ENCODE peak calls at places on chromosome 9, in five cellular contexts. V, C, G, U and B are unnamed samples.
A peak's percentile ranks its signal among the peaks of the same experiment; 100 is the strongest.

GRCh38 chr9:93305497-93306020 is 121.6 kb downstream of the WNK2 start:
- DNase-seq in V (no peak), C (peak; percentile 14), G (no peak), U (peak; percentile 46), B (peak; percentile 27)

GRCh38 chr9:75979362-75979761 is 88.9 kb downstream of the PCSK5 start:
- DNase-seq in V (no peak), C (no peak), G (no peak), U (no peak), B (no peak)

GRCh38 chr9:135416771-135417290 is 62.8 kb upstream of the PPP1R26 start:
- DNase-seq in V (no peak), C (no peak), G (no peak), U (no peak), B (no peak)

GRCh38 chr9:12681620-12682019 is 11.6 kb upstream of the TYRP1 start:
- DNase-seq in V (no peak), C (no peak), G (no peak), U (no peak), B (no peak)

GRCh38 chr9:36935332-36935731 is 98.7 kb downstream of the PAX5 start:
- DNase-seq in V (no peak), C (no peak), G (no peak), U (no peak), B (no peak)

GRCh38 chr9:129170229-129170628 is 7.8 kb downstream of the IER5L start:
- DNase-seq in V (no peak), C (no peak), G (no peak), U (no peak), B (no peak)

GRCh38 chr9:30997291-30997690 is 1387.2 kb upstream of the ACO1 start:
- DNase-seq in V (no peak), C (no peak), G (no peak), U (no peak), B (no peak)

GRCh38 chr9:33408087-33408486 is 5.7 kb upstream of the AQP7 start:
- DNase-seq in V (no peak), C (no peak), G (no peak), U (no peak), B (no peak)

GRCh38 chr9:88197781-88198345 is 59.6 kb upstream of the SPATA31C2 start:
- DNase-seq in V (no peak), C (no peak), G (no peak), U (no peak), B (no peak)

GRCh38 chr9:136943291-136944093 is 1.0 kb downstream of the FBXW5 start:
- DNase-seq in V (no peak), C (no peak), G (peak; percentile 38), U (peak; percentile 70), B (peak; percentile 54)

GRCh38 chr9:8241201-8241600 is 441.6 kb upstream of the DMAC1 start:
- DNase-seq in V (peak; percentile 19), C (no peak), G (no peak), U (no peak), B (no peak)

GRCh38 chr9:86846679-86847078 is 100.6 kb downstream of the GAS1 start:
- DNase-seq in V (no peak), C (no peak), G (no peak), U (no peak), B (no peak)

GRCh38 chr9:106588601-106589000 is 274.4 kb upstream of the ZNF462 start:
- DNase-seq in V (peak; percentile 64), C (no peak), G (no peak), U (no peak), B (no peak)

GRCh38 chr9:75454043-75454442 is 365.7 kb downstream of the OSTF1 start:
- DNase-seq in V (no peak), C (no peak), G (no peak), U (peak; percentile 59), B (no peak)

GRCh38 chr9:75889977-75890540 is 414 bp upstream of the PCSK5 start:
- DNase-seq in V (no peak), C (no peak), G (peak; percentile 14), U (no peak), B (no peak)

GRCh38 chr9:86445636-86446035 is 91.4 kb upstream of the TUT7 start:
- DNase-seq in V (no peak), C (no peak), G (no peak), U (no peak), B (no peak)

GRCh38 chr9:108241384-108241783 is 614.4 kb downstream of the ACTL7B start:
- DNase-seq in V (no peak), C (no peak), G (no peak), U (no peak), B (no peak)

GRCh38 chr9:79026311-79026710 is 545.5 kb upstream of the TLE4 start:
- DNase-seq in V (peak; percentile 7), C (no peak), G (no peak), U (no peak), B (no peak)

GRCh38 chr9:69572611-69573010 is 99.6 kb downstream of the APBA1 start:
- DNase-seq in V (no peak), C (no peak), G (no peak), U (no peak), B (no peak)

GRCh38 chr9:87596862-87597261 is 99.2 kb downstream of the DAPK1 start:
- DNase-seq in V (no peak), C (no peak), G (no peak), U (no peak), B (no peak)

GRCh38 chr9:22171691-22172090 is 162.6 kb upstream of the CDKN2B start:
- DNase-seq in V (no peak), C (no peak), G (no peak), U (no peak), B (no peak)

GRCh38 chr9:99231708-99232107 is 9.6 kb downstream of the SEC61B start:
- DNase-seq in V (no peak), C (no peak), G (peak; percentile 9), U (no peak), B (no peak)

GRCh38 chr9:109253637-109254284 is 67.1 kb downstream of the EPB41L4B start:
- DNase-seq in V (peak; percentile 50), C (no peak), G (no peak), U (no peak), B (no peak)

GRCh38 chr9:16879416-16879815 is 8.9 kb upstream of the BNC2 start:
- DNase-seq in V (no peak), C (no peak), G (no peak), U (no peak), B (no peak)
- TF ChIP-seq CTCF in V (no peak), C (no peak), G (no peak), U (no peak), B (no peak)

DNA sequence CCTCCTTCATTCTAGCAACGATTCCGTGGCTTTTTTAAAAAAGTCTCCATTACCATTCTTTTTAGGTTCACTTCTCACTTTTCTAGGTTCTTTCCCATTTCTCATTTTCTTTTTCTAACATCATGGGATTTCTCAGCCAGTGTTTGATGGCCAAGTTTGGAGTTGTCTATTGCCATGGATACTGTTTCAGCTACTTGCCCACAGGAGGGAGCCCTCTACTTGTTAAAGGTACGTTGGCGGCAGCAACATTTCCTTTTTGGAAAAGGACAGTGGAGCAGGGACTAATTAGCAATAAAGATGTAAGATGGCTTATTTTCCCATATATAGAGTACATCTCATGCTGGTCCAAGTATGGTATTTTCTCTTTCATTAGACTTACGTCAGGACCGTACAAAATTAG is 2257.5 kb upstream of the C9orf72 start:
- DNase-seq in V (peak; percentile 18), C (no peak), G (peak; percentile 31), U (no peak), B (no peak)
- TF ChIP-seq CTCF in V (peak; percentile 75), C (no peak), G (peak; percentile 76), U (no peak), B (no peak)

GRCh38 chr9:117116084-117116483 is 298.8 kb downstream of the ASTN2 start:
- DNase-seq in V (no peak), C (no peak), G (no peak), U (no peak), B (no peak)

GRCh38 chr9:117120061-117120460 is 294.8 kb downstream of the ASTN2 start:
- DNase-seq in V (no peak), C (no peak), G (no peak), U (no peak), B (no peak)

GRCh38 chr9:117114768-117115167 is 300.1 kb downstream of the ASTN2 start:
- DNase-seq in V (no peak), C (no peak), G (no peak), U (no peak), B (no peak)
- TF ChIP-seq CTCF in V (no peak), C (no peak), G (no peak), U (no peak), B (no peak)

DNA sequence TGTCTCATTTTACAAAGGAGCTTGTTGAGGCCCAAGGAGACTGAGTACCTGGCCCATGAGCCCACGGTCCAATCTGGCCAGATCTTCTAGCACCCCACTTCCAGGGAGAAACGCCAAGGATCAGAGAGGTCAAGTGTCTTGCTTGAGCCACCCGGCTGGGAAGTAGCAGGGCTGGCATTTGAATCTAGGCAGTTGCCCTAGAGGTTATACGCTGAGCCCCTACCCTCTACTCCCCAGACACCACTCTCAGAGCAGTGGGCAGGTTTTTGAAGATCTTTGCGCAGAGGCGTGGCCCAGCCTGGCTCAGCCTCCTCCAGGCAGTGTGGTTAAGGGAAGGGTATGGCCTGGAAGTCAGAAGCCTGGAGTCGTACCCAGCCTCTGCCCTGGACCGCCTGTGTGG is 5.8 kb upstream of the NUP214 start:
- DNase-seq in V (no peak), C (no peak), G (no peak), U (no peak), B (no peak)
- TF ChIP-seq CTCF in V (no peak), C (no peak), G (no peak), U (no peak), B (no peak)

GRCh38 chr9:84647699-84648098 is 21.8 kb upstream of the NTRK2 start:
- DNase-seq in V (no peak), C (no peak), G (no peak), U (no peak), B (no peak)

GRCh38 chr9:84652496-84653081 is 16.9 kb upstream of the NTRK2 start:
- DNase-seq in V (no peak), C (no peak), G (no peak), U (no peak), B (no peak)
- TF ChIP-seq CTCF in V (no peak), C (no peak), G (no peak), U (no peak), B (no peak)

GRCh38 chr9:34522971-34523797 is at the start of gene ENHO:
- DNase-seq in V (peak; percentile 26), C (peak; percentile 96), G (peak; percentile 94), U (peak; percentile 96), B (peak; percentile 83)
- TF ChIP-seq CTCF in V (no peak), C (no peak), G (no peak), U (no peak), B (no peak)